ENCODE peak calls at places on chromosomes 7 and 10, in six cellular contexts. X is spleen, L is endothelial cell of umbilical vein, S is foreskin fibroblast, R is neuronal stem cell, M is heart left ventricle. G is an unnamed sample.

GRCh38 chr7:107002131-107002803 is 42.2 kb upstream of the PRKAR2B start:
- DNase-seq in L (no peak), X (no peak), M (no peak), S (no peak), R (no peak), G (no peak)

GRCh38 chr10:123945506-123945905 is 53.9 kb upstream of the CPXM2 start:
- DNase-seq in M (no peak), S (peak; percentile 28), R (no peak), L (no peak), X (no peak), G (no peak)

GRCh38 chr7:125316451-125316850 is 386.8 kb upstream of the POT1 start:
- DNase-seq in M (no peak), X (no peak), S (no peak), L (peak; percentile 21), R (peak; percentile 35), G (no peak)

GRCh38 chr10:66931340-66931948 is 5.6 kb downstream of the LRRTM3 start:
- DNase-seq in S (peak; percentile 13), L (peak; percentile 53), M (no peak), X (no peak), R (peak; percentile 61), G (peak; percentile 27)

GRCh38 chr10:112792487-112793196 is 157.4 kb upstream of the TCF7L2 start:
- DNase-seq in S (peak; percentile 75), X (no peak), L (no peak), M (no peak), R (no peak), G (peak; percentile 76)

GRCh38 chr10:30231071-30231652 is 117.9 kb downstream of the MTPAP start:
- DNase-seq in M (no peak), X (no peak), R (no peak), L (no peak), S (no peak), G (no peak)

GRCh38 chr7:47635091-47636090 is 53.5 kb upstream of the TNS3 start:
- DNase-seq in S (no peak), X (no peak), L (no peak), M (no peak), R (no peak), G (no peak)

GRCh38 chr10:12501851-12502525 is 152.6 kb downstream of the CAMK1D start:
- DNase-seq in L (no peak), M (no peak), S (no peak), R (no peak), X (peak; percentile 64), G (no peak)

GRCh38 chr7:149680316-149681025 is 92.9 kb downstream of the ZNF467 start:
- DNase-seq in S (no peak), R (no peak), L (no peak), M (no peak), X (no peak), G (no peak)

GRCh38 chr7:22442187-22442886 is 57.7 kb downstream of the STEAP1B start:
- DNase-seq in S (no peak), R (no peak), X (no peak), M (no peak), L (no peak), G (no peak)

GRCh38 chr10:73366381-73367298 is 8.0 kb upstream of the CFAP70 start:
- DNase-seq in M (no peak), L (no peak), S (no peak), R (no peak), X (no peak), G (no peak)

GRCh38 chr10:122357685-122358084 is 16.8 kb upstream of the PLEKHA1 start:
- DNase-seq in M (no peak), X (no peak), S (no peak), R (no peak), L (no peak), G (no peak)

GRCh38 chr7:36763084-36763807 is 39.0 kb upstream of the AOAH start:
- DNase-seq in R (no peak), S (no peak), L (no peak), X (no peak), M (no peak), G (no peak)

GRCh38 chr10:114256041-114256765 is 17.1 kb downstream of the VWA2 start:
- DNase-seq in R (no peak), S (no peak), X (no peak), M (no peak), L (no peak), G (no peak)

GRCh38 chr7:98399903-98400537 is 870 bp downstream of the BAIAP2L1 start:
- DNase-seq in L (no peak), X (peak; percentile 21), M (no peak), R (peak; percentile 52), S (no peak), G (no peak)

GRCh38 chr7:98396768-98397167 is 4.1 kb downstream of the BAIAP2L1 start:
- DNase-seq in S (no peak), M (no peak), R (no peak), X (no peak), L (no peak), G (no peak)

GRCh38 chr7:98400538-98401427 is at the start of gene BAIAP2L1:
- DNase-seq in R (peak; percentile 89), X (peak; percentile 93), L (peak; percentile 60), M (peak; percentile 91), S (peak; percentile 47), G (no peak)

GRCh38 chr7:98399462-98399861 is 1.4 kb downstream of the BAIAP2L1 start:
- DNase-seq in M (no peak), X (no peak), L (no peak), R (no peak), S (peak; percentile 16), G (no peak)

DNA sequence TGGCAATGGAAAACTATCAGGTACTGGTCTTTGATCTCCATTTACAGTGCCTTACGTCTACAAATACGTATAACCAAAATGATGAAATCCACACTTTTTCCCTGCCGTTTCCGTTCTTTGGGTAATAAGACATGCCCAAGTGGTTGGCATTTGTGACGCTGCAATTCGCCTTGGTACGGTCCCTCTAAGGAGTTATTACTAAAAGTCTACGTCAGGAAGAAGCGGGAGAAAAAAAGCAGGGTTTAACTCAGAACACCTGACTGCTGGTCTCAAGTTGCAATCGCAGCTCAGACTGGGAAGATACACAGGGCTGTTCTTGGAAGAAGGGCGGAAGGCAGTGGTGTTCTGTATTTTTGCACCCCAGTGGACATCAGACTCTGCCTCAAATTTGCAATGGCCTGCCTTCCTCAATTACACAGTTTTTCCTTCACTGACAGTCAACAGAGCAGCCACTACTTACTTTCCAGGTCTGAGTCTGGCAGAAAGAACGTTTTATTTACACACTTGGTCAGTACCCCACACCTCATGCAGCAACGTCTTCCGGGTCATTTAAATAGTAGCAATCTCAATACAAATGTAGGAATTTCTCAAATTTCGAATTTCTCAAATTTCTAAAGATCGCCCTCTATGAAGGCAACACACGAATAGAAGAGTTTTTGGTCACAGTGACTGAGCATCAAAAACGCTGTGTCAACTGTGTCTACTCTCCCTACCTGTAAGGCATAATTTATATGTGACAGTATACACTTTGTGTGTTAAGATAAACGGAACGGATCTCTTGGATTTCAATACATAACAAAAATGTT is 2.1 kb downstream of the BAIAP2L1 start:
- DNase-seq in M (no peak), R (no peak), S (no peak), X (no peak), L (no peak), G (no peak)
- H3K4me3 ChIP-seq in M (no peak overlapping the region), R (no peak overlapping the region), S (no peak overlapping the region), X (no peak overlapping the region), L (no peak overlapping the region), G (no peak overlapping the region)

GRCh38 chr10:68560916-68561691 is 967 bp downstream of the TET1 start:
- DNase-seq in M (no peak), S (no peak), R (peak; percentile 35), X (no peak), L (no peak), G (no peak)
- H3K4me3 ChIP-seq in M (peak overlapping the region; percentile 61), S (peak overlapping the region; percentile 93), R (peak overlapping the region; percentile 80), X (peak overlapping the region; percentile 55), L (peak overlapping the region; percentile 42), G (peak overlapping the region; percentile 86)

GRCh38 chr10:61899045-61899444 is 2.5 kb upstream of the ARID5B start:
- DNase-seq in S (peak; percentile 61), R (no peak), M (no peak), X (no peak), L (peak; percentile 81), G (no peak)

GRCh38 chr10:61898435-61898778 is 3.1 kb upstream of the ARID5B start:
- DNase-seq in R (no peak), X (no peak), M (no peak), S (no peak), L (no peak), G (no peak)

GRCh38 chr10:61896854-61897661 is 4.4 kb upstream of the ARID5B start:
- DNase-seq in L (peak; percentile 59), S (peak; percentile 63), R (peak; percentile 78), X (peak; percentile 91), M (peak; percentile 78), G (no peak)

GRCh38 chr10:61899663-61899996 is 1.9 kb upstream of the ARID5B start:
- DNase-seq in X (no peak), S (no peak), L (no peak), M (no peak), R (no peak), G (no peak)

GRCh38 chr10:61897671-61898434 is 3.6 kb upstream of the ARID5B start:
- DNase-seq in M (no peak), S (peak; percentile 47), X (no peak), R (no peak), L (peak; percentile 47), G (no peak)
- H3K4me3 ChIP-seq in M (peak overlapping the region; percentile 37), S (peak overlapping the region; percentile 32), X (peak overlapping the region; percentile 7), R (peak overlapping the region; percentile 38), L (no peak overlapping the region), G (peak overlapping the region; percentile 26)

GRCh38 chr7:27101906-27102577 is 441 bp downstream of the HOXA2 start:
- DNase-seq in S (no peak), X (no peak), M (no peak), L (no peak), R (no peak), G (no peak)

GRCh38 chr7:27101188-27101905 is 1.1 kb downstream of the HOXA2 start:
- DNase-seq in R (no peak), S (no peak), X (no peak), L (peak; percentile 78), M (no peak), G (no peak)

GRCh38 chr7:27099839-27100225 is 2.7 kb downstream of the HOXA2 start:
- DNase-seq in M (no peak), R (no peak), L (peak; percentile 52), X (no peak), S (no peak), G (no peak)

GRCh38 chr7:27099224-27099838 is 3.2 kb downstream of the HOXA2 start:
- DNase-seq in S (no peak), X (no peak), R (peak; percentile 3), L (no peak), M (no peak), G (no peak)

GRCh38 chr7:27100601-27101187 is 1.8 kb downstream of the HOXA2 start:
- DNase-seq in M (no peak), X (no peak), S (no peak), R (no peak), L (peak; percentile 73), G (no peak)
- H3K4me3 ChIP-seq in M (peak overlapping the region; percentile 43), X (no peak overlapping the region), S (no peak overlapping the region), R (no peak overlapping the region), L (peak overlapping the region; percentile 92), G (no peak overlapping the region)

GRCh38 chr7:105990141-105990540 is 27.1 kb downstream of the CDHR3 start:
- DNase-seq in M (no peak), S (no peak), L (no peak), R (no peak), X (no peak), G (no peak)
- H3K4me3 ChIP-seq in M (no peak overlapping the region), S (no peak overlapping the region), L (no peak overlapping the region), R (no peak overlapping the region), X (no peak overlapping the region), G (no peak overlapping the region)

GRCh38 chr7:134461921-134462320 is 3.0 kb upstream of the AKR1B1 start:
- DNase-seq in S (no peak), M (no peak), X (no peak), R (no peak), L (no peak), G (no peak)
- H3K4me3 ChIP-seq in S (no peak overlapping the region), M (no peak overlapping the region), X (no peak overlapping the region), R (no peak overlapping the region), L (no peak overlapping the region), G (no peak overlapping the region)

G was measured in skeletal muscle cell.